ENCODE peak calls at places on chromosomes 11 and 22, in seven cellular contexts. One of them, this sample, is unnamed.

GRCh38 chr22:22374579-22374978 is 130.0 kb downstream of the VPREB1 start:
- DNase-seq in lung: no peak
- DNase-seq in bronchial epithelial cell: no peak
- DNase-seq in Caco-2: no peak
- DNase-seq in lower lobe of right lung: no peak
- DNase-seq in fibroblast of mammary gland: no peak
- DNase-seq in cardiac fibroblast: no peak
- DNase-seq in this sample: no peak

GRCh38 chr11:114172055-114172861 is 112.7 kb downstream of the ZBTB16 start:
- DNase-seq in cardiac fibroblast: no peak
- DNase-seq in Caco-2: no peak
- DNase-seq in lung: no peak
- DNase-seq in fibroblast of mammary gland: no peak
- DNase-seq in bronchial epithelial cell: no peak
- DNase-seq in lower lobe of right lung: no peak
- DNase-seq in this sample: no peak

GRCh38 chr11:115081972-115082371 is 403.6 kb downstream of the NXPE2 start:
- DNase-seq in lower lobe of right lung: no peak
- DNase-seq in fibroblast of mammary gland: no peak
- DNase-seq in cardiac fibroblast: no peak
- DNase-seq in Caco-2: no peak
- DNase-seq in lung: no peak
- DNase-seq in bronchial epithelial cell: peak
- DNase-seq in this sample: no peak

GRCh38 chr11:2890466-2891241 is 5.1 kb upstream of the CDKN1C start:
- DNase-seq in fibroblast of mammary gland: peak
- DNase-seq in lower lobe of right lung: peak
- DNase-seq in cardiac fibroblast: peak
- DNase-seq in Caco-2: no peak
- DNase-seq in bronchial epithelial cell: no peak
- DNase-seq in lung: no peak
- DNase-seq in this sample: peak

GRCh38 chr22:32880906-32881596 is 79.5 kb downstream of the TIMP3 start:
- DNase-seq in bronchial epithelial cell: peak
- DNase-seq in lung: peak
- DNase-seq in fibroblast of mammary gland: peak
- DNase-seq in cardiac fibroblast: peak
- DNase-seq in Caco-2: no peak
- DNase-seq in lower lobe of right lung: peak
- DNase-seq in this sample: peak

GRCh38 chr11:103648670-103649400 is 387.6 kb upstream of the DDI1 start:
- DNase-seq in Caco-2: no peak
- DNase-seq in lung: no peak
- DNase-seq in lower lobe of right lung: no peak
- DNase-seq in cardiac fibroblast: peak
- DNase-seq in fibroblast of mammary gland: peak
- DNase-seq in bronchial epithelial cell: peak
- DNase-seq in this sample: no peak

GRCh38 chr11:45384016-45384415 is 97.9 kb upstream of the SYT13 start:
- DNase-seq in bronchial epithelial cell: no peak
- DNase-seq in fibroblast of mammary gland: no peak
- DNase-seq in lower lobe of right lung: no peak
- DNase-seq in lung: no peak
- DNase-seq in Caco-2: no peak
- DNase-seq in cardiac fibroblast: no peak
- DNase-seq in this sample: no peak

GRCh38 chr11:36073411-36074203 is 129.7 kb downstream of the LDLRAD3 start:
- DNase-seq in fibroblast of mammary gland: peak
- DNase-seq in bronchial epithelial cell: peak
- DNase-seq in Caco-2: no peak
- DNase-seq in lower lobe of right lung: no peak
- DNase-seq in lung: no peak
- DNase-seq in cardiac fibroblast: peak
- DNase-seq in this sample: peak

GRCh38 chr11:73152086-73152853 is 10.2 kb upstream of the FCHSD2 start:
- DNase-seq in lower lobe of right lung: no peak
- DNase-seq in lung: no peak
- DNase-seq in bronchial epithelial cell: no peak
- DNase-seq in fibroblast of mammary gland: no peak
- DNase-seq in Caco-2: no peak
- DNase-seq in cardiac fibroblast: no peak
- DNase-seq in this sample: no peak

GRCh38 chr11:108498046-108498815 is at the start of gene POGLUT3:
- DNase-seq in lower lobe of right lung: peak
- DNase-seq in Caco-2: peak
- DNase-seq in bronchial epithelial cell: no peak
- DNase-seq in cardiac fibroblast: peak
- DNase-seq in lung: peak
- DNase-seq in fibroblast of mammary gland: peak
- DNase-seq in this sample: peak

GRCh38 chr11:47328449-47329390 is 23.8 kb downstream of the MYBPC3 start:
- DNase-seq in bronchial epithelial cell: no peak
- DNase-seq in cardiac fibroblast: no peak
- DNase-seq in lung: no peak
- DNase-seq in Caco-2: no peak
- DNase-seq in fibroblast of mammary gland: no peak
- DNase-seq in lower lobe of right lung: peak
- DNase-seq in this sample: no peak

GRCh38 chr22:39344046-39344390 is 5.8 kb upstream of the SYNGR1 start:
- DNase-seq in cardiac fibroblast: no peak
- DNase-seq in fibroblast of mammary gland: no peak
- DNase-seq in bronchial epithelial cell: no peak
- DNase-seq in Caco-2: no peak
- DNase-seq in lung: no peak
- DNase-seq in lower lobe of right lung: no peak
- DNase-seq in this sample: no peak

GRCh38 chr11:69661413-69661715 is 13.8 kb downstream of the LTO1 start:
- DNase-seq in lower lobe of right lung: peak
- DNase-seq in bronchial epithelial cell: no peak
- DNase-seq in cardiac fibroblast: no peak
- DNase-seq in lung: no peak
- DNase-seq in Caco-2: no peak
- DNase-seq in fibroblast of mammary gland: no peak
- DNase-seq in this sample: no peak

GRCh38 chr11:71191201-71191600 is 61.2 kb downstream of the SHANK2 start:
- DNase-seq in fibroblast of mammary gland: no peak
- DNase-seq in cardiac fibroblast: no peak
- DNase-seq in lower lobe of right lung: no peak
- DNase-seq in lung: no peak
- DNase-seq in Caco-2: no peak
- DNase-seq in bronchial epithelial cell: no peak
- DNase-seq in this sample: no peak

GRCh38 chr22:30474683-30475424 is 3.0 kb upstream of the SEC14L3 start:
- DNase-seq in cardiac fibroblast: no peak
- DNase-seq in lower lobe of right lung: no peak
- DNase-seq in lung: peak
- DNase-seq in bronchial epithelial cell: peak
- DNase-seq in Caco-2: peak
- DNase-seq in fibroblast of mammary gland: no peak
- DNase-seq in this sample: no peak

GRCh38 chr11:41878158-41878557 is 418.7 kb upstream of the LRRC4C start:
- DNase-seq in cardiac fibroblast: no peak
- DNase-seq in bronchial epithelial cell: peak
- DNase-seq in lower lobe of right lung: no peak
- DNase-seq in fibroblast of mammary gland: peak
- DNase-seq in lung: no peak
- DNase-seq in Caco-2: no peak
- DNase-seq in this sample: no peak

GRCh38 chr11:1781593-1781975 is 17.9 kb upstream of the CTSD start:
- DNase-seq in Caco-2: no peak
- DNase-seq in lower lobe of right lung: no peak
- DNase-seq in fibroblast of mammary gland: no peak
- DNase-seq in lung: no peak
- DNase-seq in bronchial epithelial cell: no peak
- DNase-seq in cardiac fibroblast: no peak
- DNase-seq in this sample: no peak

GRCh38 chr22:17795143-17795542 is 20.9 kb upstream of the BID start:
- DNase-seq in lower lobe of right lung: no peak
- DNase-seq in bronchial epithelial cell: no peak
- DNase-seq in cardiac fibroblast: no peak
- DNase-seq in Caco-2: no peak
- DNase-seq in fibroblast of mammary gland: no peak
- DNase-seq in lung: no peak
- DNase-seq in this sample: no peak

GRCh38 chr22:17794726-17795125 is 20.5 kb upstream of the BID start:
- DNase-seq in cardiac fibroblast: no peak
- DNase-seq in lower lobe of right lung: no peak
- DNase-seq in fibroblast of mammary gland: no peak
- DNase-seq in bronchial epithelial cell: no peak
- DNase-seq in Caco-2: no peak
- DNase-seq in lung: no peak
- DNase-seq in this sample: no peak

GRCh38 chr22:17797721-17798559 is 23.7 kb upstream of the BID start:
- DNase-seq in Caco-2: no peak
- DNase-seq in fibroblast of mammary gland: no peak
- DNase-seq in cardiac fibroblast: no peak
- DNase-seq in bronchial epithelial cell: no peak
- DNase-seq in lung: no peak
- DNase-seq in lower lobe of right lung: no peak
- DNase-seq in this sample: no peak

GRCh38 chr22:17796695-17797094 is 22.4 kb upstream of the BID start:
- DNase-seq in lower lobe of right lung: no peak
- DNase-seq in bronchial epithelial cell: no peak
- DNase-seq in fibroblast of mammary gland: no peak
- DNase-seq in lung: no peak
- DNase-seq in Caco-2: no peak
- DNase-seq in cardiac fibroblast: no peak
- DNase-seq in this sample: no peak

GRCh38 chr22:17795661-17796548 is 21.6 kb upstream of the BID start:
- DNase-seq in Caco-2: no peak
- DNase-seq in lung: no peak
- DNase-seq in lower lobe of right lung: no peak
- DNase-seq in cardiac fibroblast: no peak
- DNase-seq in fibroblast of mammary gland: no peak
- DNase-seq in bronchial epithelial cell: no peak
- DNase-seq in this sample: no peak
- H3K4me3 ChIP-seq in Caco-2: no peak
- H3K4me3 ChIP-seq in lung: no peak
- H3K4me3 ChIP-seq in lower lobe of right lung: no peak
- H3K4me3 ChIP-seq in cardiac fibroblast: no peak
- H3K4me3 ChIP-seq in fibroblast of mammary gland: no peak
- H3K4me3 ChIP-seq in bronchial epithelial cell: no peak
- H3K4me3 ChIP-seq in this sample: no peak

GRCh38 chr22:50545522-50546325 is at the start of gene KLHDC7B:
- DNase-seq in bronchial epithelial cell: no peak
- DNase-seq in Caco-2: peak
- DNase-seq in fibroblast of mammary gland: no peak
- DNase-seq in lung: no peak
- DNase-seq in cardiac fibroblast: peak
- DNase-seq in lower lobe of right lung: peak
- DNase-seq in this sample: no peak
- TF ChIP-seq CTCF in bronchial epithelial cell: peak
- TF ChIP-seq CTCF in Caco-2: no peak
- TF ChIP-seq CTCF in fibroblast of mammary gland: no peak
- TF ChIP-seq CTCF in lung: no peak
- TF ChIP-seq CTCF in cardiac fibroblast: peak
- TF ChIP-seq CTCF in lower lobe of right lung: no peak
- TF ChIP-seq CTCF in this sample: no peak

DNA sequence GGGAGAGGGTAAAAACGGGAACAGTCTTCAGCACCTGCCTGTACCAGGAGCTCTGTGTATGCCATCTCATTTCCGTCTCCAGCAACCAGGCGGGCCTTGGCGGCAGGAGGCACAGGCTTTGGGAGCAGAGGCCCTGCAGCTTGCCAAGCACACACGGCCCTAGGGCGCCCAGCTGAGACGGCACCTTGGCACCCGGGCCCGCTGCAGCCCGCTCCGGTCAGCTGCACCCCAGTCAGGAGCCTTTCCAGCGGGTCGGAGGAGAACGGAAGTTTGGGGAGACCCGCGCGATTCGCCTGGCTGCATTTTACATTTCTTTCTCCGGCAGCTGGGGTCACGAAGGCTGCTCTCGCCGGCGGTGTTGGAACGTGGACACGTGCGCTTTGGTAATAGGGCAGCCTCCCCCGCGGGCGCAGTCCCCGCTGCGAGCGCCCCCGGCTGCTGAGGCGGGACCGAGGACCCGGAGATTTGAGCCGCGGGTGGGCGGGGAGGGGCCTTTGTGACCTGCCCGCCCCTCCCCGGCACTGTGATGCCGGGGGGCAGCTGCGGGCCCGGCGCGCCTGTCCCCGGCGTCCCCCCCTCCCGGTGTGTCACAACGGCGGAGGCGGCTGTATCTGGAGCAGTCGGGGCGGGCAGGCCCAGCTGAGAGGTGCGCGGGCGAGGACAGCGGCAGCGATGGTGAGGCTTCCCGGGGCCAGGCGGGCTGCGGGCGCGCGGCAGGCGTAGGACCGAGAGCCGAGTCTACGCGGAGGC is at the start of gene TUBA8:
- DNase-seq in bronchial epithelial cell: peak
- DNase-seq in fibroblast of mammary gland: no peak
- DNase-seq in lower lobe of right lung: no peak
- DNase-seq in cardiac fibroblast: peak
- DNase-seq in Caco-2: peak
- DNase-seq in lung: no peak
- DNase-seq in this sample: peak
- H3K4me3 ChIP-seq in bronchial epithelial cell: peak
- H3K4me3 ChIP-seq in fibroblast of mammary gland: peak
- H3K4me3 ChIP-seq in lower lobe of right lung: peak
- H3K4me3 ChIP-seq in cardiac fibroblast: peak
- H3K4me3 ChIP-seq in Caco-2: peak
- H3K4me3 ChIP-seq in lung: peak
- H3K4me3 ChIP-seq in this sample: peak

GRCh38 chr22:41966607-41967240 is 2.5 kb upstream of the SEPTIN3 start:
- DNase-seq in bronchial epithelial cell: peak
- DNase-seq in cardiac fibroblast: peak
- DNase-seq in lung: no peak
- DNase-seq in Caco-2: peak
- DNase-seq in fibroblast of mammary gland: peak
- DNase-seq in lower lobe of right lung: no peak
- DNase-seq in this sample: peak
- TF ChIP-seq CTCF in bronchial epithelial cell: peak
- TF ChIP-seq CTCF in cardiac fibroblast: peak
- TF ChIP-seq CTCF in lung: no peak
- TF ChIP-seq CTCF in Caco-2: no peak
- TF ChIP-seq CTCF in fibroblast of mammary gland: peak
- TF ChIP-seq CTCF in lower lobe of right lung: peak
- TF ChIP-seq CTCF in this sample: peak

DNA sequence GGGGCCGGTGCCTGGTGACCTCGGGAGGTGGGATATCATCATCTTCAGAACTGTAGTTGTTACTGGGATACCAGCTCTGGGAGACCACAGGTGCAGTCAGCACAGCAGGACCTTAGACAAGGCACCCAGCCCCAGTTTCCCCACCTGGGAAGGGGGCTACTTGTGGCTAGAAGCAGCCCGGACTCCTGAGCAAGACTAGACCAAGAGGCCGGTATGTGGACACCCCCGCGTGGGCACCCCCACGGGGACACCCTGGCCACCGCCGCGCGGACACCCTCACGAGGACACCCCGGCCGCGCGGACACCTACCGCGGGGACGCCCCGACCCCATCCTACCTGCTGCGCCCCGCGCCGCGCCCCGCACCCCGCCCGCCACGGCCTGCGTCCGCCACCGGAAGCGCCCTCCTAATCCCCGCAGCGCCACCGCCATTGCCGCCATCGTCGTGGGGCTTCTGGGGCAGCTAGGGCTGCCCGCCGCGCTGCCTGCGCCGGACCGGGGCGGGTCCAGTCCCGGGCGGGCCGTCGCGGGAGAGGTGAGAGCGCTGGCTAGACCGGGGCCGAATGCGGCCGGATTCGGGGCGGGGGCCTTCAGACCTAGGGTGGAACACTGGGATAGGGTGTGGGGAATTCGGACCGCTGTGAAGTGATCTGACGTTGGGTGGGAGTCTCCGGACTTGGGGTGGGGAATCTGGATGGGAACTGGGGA is at the start of the genes COMT and TXNRD2:
- DNase-seq in Caco-2: peak
- DNase-seq in fibroblast of mammary gland: peak
- DNase-seq in lung: peak
- DNase-seq in cardiac fibroblast: peak
- DNase-seq in bronchial epithelial cell: no peak
- DNase-seq in lower lobe of right lung: peak
- DNase-seq in this sample: peak
- H3K4me3 ChIP-seq in Caco-2: peak
- H3K4me3 ChIP-seq in fibroblast of mammary gland: peak
- H3K4me3 ChIP-seq in lung: peak
- H3K4me3 ChIP-seq in cardiac fibroblast: peak
- H3K4me3 ChIP-seq in bronchial epithelial cell: peak
- H3K4me3 ChIP-seq in lower lobe of right lung: peak
- H3K4me3 ChIP-seq in this sample: peak